ENCODE peak calls at places on chromosome 18, in nine cellular contexts. Q is transverse colon, A is stomach, G is Peyer's patch, T is ovary, O is body of pancreas, Y is IMR-90, H is GM12891, I is A549. M is an unnamed sample.

GRCh38 chr18:77131652-77132368 is 773 bp downstream of the MBP start:
- DNase-seq in G (peak), H (peak), Q (peak), O (peak), I (no peak), T (peak), Y (no peak), A (peak), M (no peak)

GRCh38 chr18:62637807-62638687 is 77.3 kb upstream of the PHLPP1 start:
- DNase-seq in I (peak), Q (peak), G (peak), T (no peak), Y (peak), O (peak), H (peak), A (peak), M (no peak)

GRCh38 chr18:57780318-57781127 is 22.6 kb downstream of the ATP8B1 start:
- DNase-seq in T (no peak), H (no peak), Y (peak), I (no peak), G (no peak), O (no peak), A (no peak), Q (no peak), M (no peak)

GRCh38 chr18:59760212-59760997 is 63.2 kb upstream of the CCBE1 start:
- DNase-seq in Q (no peak), T (no peak), Y (no peak), H (no peak), I (no peak), O (no peak), G (no peak), A (no peak), M (no peak)

GRCh38 chr18:28178720-28179119 is 1.8 kb upstream of the CDH2 start:
- DNase-seq in T (no peak), Q (no peak), I (no peak), O (no peak), Y (peak), H (no peak), A (no peak), G (no peak), M (no peak)

GRCh38 chr18:79568543-79569205 is 110.9 kb upstream of the CTDP1 start:
- DNase-seq in Y (no peak), Q (no peak), O (peak), T (no peak), H (no peak), G (no peak), A (peak), I (no peak), M (no peak)

GRCh38 chr18:1751249-1751648 is 820.1 kb downstream of the METTL4 start:
- DNase-seq in A (no peak), I (no peak), G (no peak), Q (no peak), O (no peak), Y (no peak), T (no peak), H (no peak), M (no peak)

GRCh38 chr18:13703899-13704298 is 22.5 kb downstream of the FAM210A start:
- DNase-seq in O (no peak), H (no peak), T (no peak), I (no peak), G (no peak), A (no peak), Q (no peak), Y (peak), M (no peak)

GRCh38 chr18:48673456-48674197 is 134.8 kb downstream of the CTIF start:
- DNase-seq in H (no peak), Y (peak), Q (no peak), A (no peak), O (no peak), G (peak), I (no peak), T (peak), M (no peak)

GRCh38 chr18:57433492-57434176 is 1.5 kb upstream of the ONECUT2 start:
- DNase-seq in I (no peak), Y (no peak), A (no peak), Q (no peak), O (no peak), H (no peak), G (no peak), T (no peak), M (no peak)

GRCh38 chr18:56831988-56832387 is 180.8 kb downstream of the WDR7 start:
- DNase-seq in A (no peak), T (no peak), Q (no peak), Y (peak), H (no peak), I (no peak), G (no peak), O (no peak), M (no peak)

GRCh38 chr18:9866627-9867453 is 18.9 kb upstream of the TXNDC2 start:
- DNase-seq in Y (no peak), O (no peak), A (no peak), T (no peak), G (no peak), I (no peak), H (no peak), Q (no peak), M (no peak)

GRCh38 chr18:49628993-49629795 is 67.3 kb downstream of the LIPG start:
- DNase-seq in A (peak), Y (no peak), Q (peak), T (peak), I (no peak), H (no peak), G (peak), O (peak), M (no peak)

GRCh38 chr18:78151948-78152725 is 827.5 kb upstream of the SALL3 start:
- DNase-seq in Q (no peak), A (no peak), Y (no peak), H (no peak), T (no peak), G (no peak), O (no peak), I (no peak), M (no peak)

GRCh38 chr18:73007195-73007934 is 139.6 kb upstream of the NETO1 start:
- DNase-seq in T (no peak), A (no peak), H (no peak), I (no peak), Q (no peak), Y (no peak), O (no peak), G (no peak), M (no peak)

GRCh38 chr18:52504589-52504988 is 164.6 kb downstream of the DCC start:
- DNase-seq in T (no peak), Q (no peak), G (no peak), H (no peak), O (no peak), I (no peak), A (no peak), Y (no peak), M (no peak)

GRCh38 chr18:65436430-65436829 is 314.4 kb upstream of the CDH7 start:
- DNase-seq in G (no peak), Y (no peak), T (no peak), O (no peak), A (no peak), Q (no peak), I (no peak), H (no peak), M (no peak)

GRCh38 chr18:79519751-79520472 is 124.2 kb downstream of the NFATC1 start:
- DNase-seq in T (no peak), O (no peak), Q (no peak), I (no peak), H (no peak), A (no peak), G (peak), Y (peak), M (no peak)

GRCh38 chr18:76443519-76444435 is 51.3 kb downstream of the ZNF516 start:
- DNase-seq in Y (no peak), O (no peak), I (no peak), H (no peak), G (no peak), A (no peak), Q (no peak), T (no peak), M (no peak)

GRCh38 chr18:79558196-79559120 is 121.1 kb upstream of the CTDP1 start:
- DNase-seq in G (no peak), H (no peak), A (no peak), Y (no peak), O (no peak), I (no peak), Q (no peak), T (no peak), M (no peak)

GRCh38 chr18:78727057-78727739 is 252.4 kb upstream of the SALL3 start:
- DNase-seq in O (no peak), Q (no peak), T (no peak), Y (no peak), H (no peak), I (no peak), A (peak), G (no peak), M (no peak)

GRCh38 chr18:12279781-12280531 is 25.8 kb downstream of the CIDEA start:
- DNase-seq in O (no peak), Y (no peak), T (no peak), Q (no peak), A (no peak), I (no peak), G (no peak), H (no peak), M (no peak)

GRCh38 chr18:12278153-12278764 is 24.1 kb downstream of the CIDEA start:
- DNase-seq in H (no peak), Q (no peak), A (no peak), O (no peak), T (no peak), G (no peak), I (no peak), Y (peak), M (no peak)

GRCh38 chr18:12276736-12277554 is 22.8 kb downstream of the CIDEA start:
- DNase-seq in Y (peak), H (no peak), T (no peak), O (no peak), Q (no peak), G (no peak), I (no peak), A (no peak), M (no peak)

GRCh38 chr18:12281861-12282260 is 26.2 kb upstream of the TUBB6 start:
- DNase-seq in Y (no peak), T (no peak), Q (no peak), O (no peak), I (no peak), H (no peak), A (no peak), G (no peak), M (no peak)

DNA sequence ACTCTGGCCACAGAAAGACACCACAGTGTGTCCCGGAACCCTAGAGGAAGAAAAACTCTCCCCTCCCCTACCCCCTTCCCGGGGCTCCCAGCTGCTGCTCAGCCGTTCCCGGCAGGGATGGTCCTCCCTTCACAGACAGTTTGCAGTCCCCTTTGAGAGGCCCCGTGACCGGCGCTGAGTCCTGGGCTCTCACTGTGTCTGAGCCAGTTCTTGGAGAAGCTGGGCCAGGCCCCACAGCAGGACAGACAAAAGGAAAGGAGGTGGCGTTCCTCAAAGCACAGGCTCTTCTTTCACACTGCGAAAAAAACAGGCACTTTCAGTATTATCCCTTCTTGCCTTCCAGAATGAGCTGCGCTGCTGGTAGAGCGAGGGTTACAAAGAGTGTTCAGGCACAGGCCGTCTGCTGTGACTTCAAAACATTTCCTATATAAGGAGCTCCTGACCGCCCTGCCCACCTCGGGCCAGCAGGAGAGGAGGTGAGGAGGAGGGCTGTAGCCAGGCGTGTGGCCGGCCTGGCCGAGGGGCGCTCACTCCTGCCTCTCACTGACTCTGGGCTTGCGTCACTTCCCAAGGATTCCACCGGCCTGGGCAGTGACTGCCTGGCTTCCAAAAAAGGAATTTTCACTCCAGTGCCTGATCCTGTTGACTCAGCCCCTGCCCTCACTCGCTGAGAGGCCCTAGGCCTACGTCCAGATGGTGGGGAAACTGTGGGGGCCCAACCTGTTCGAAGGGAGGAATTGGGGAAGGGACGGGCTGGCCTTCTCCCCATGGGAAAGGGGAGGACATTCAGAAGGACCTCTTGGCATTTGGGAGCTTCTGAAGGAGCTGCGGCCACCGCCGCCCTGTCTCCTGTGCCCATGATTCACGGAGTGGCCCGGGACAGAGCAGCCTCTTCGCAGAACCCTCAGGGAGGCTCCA is 24.9 kb downstream of the CIDEA start:
- DNase-seq in T (peak), Q (peak), G (no peak), A (peak), O (peak), Y (peak), I (no peak), H (no peak), M (peak)
- TF ChIP-seq POLR2A in T (peak), Q (peak), G (no peak), A (no peak), O (peak), Y (peak), I (no peak), H (no peak), M (peak)

GRCh38 chr18:54359233-54359632 is 1.5 kb downstream of the C18orf54 start:
- DNase-seq in Q (no peak), O (no peak), T (no peak), I (no peak), H (no peak), G (no peak), A (no peak), Y (peak), M (no peak)

GRCh38 chr18:54360406-54360805 is 2.7 kb downstream of the C18orf54 start:
- DNase-seq in O (no peak), Y (peak), Q (no peak), H (no peak), T (no peak), A (no peak), G (no peak), I (no peak), M (no peak)

GRCh38 chr18:54357082-54357659 is 487 bp downstream of the STARD6 start:
- DNase-seq in T (no peak), A (no peak), O (no peak), Q (no peak), H (no peak), Y (peak), G (no peak), I (no peak), M (no peak)

GRCh38 chr18:54357660-54358494 is at the start of the genes C18orf54 and STARD6:
- DNase-seq in I (peak), Y (peak), H (peak), T (peak), G (peak), O (peak), A (peak), Q (peak), M (peak)

GRCh38 chr18:54358495-54358793 is 738 bp downstream of the C18orf54 start:
- DNase-seq in Y (peak), O (no peak), G (no peak), A (no peak), I (peak), H (no peak), Q (no peak), T (peak), M (no peak)
- TF ChIP-seq POLR2A in Y (no peak), O (no peak), G (no peak), A (no peak), I (no peak), H (no peak), Q (no peak), T (no peak), M (no peak)

GRCh38 chr18:31041346-31042067 is 1.0 kb downstream of the DSC3 start:
- DNase-seq in T (no peak), Y (no peak), Q (peak), G (peak), H (peak), O (no peak), A (no peak), I (no peak), M (no peak)

GRCh38 chr18:31040982-31041345 is 1.6 kb downstream of the DSC3 start:
- DNase-seq in Q (no peak), I (no peak), H (no peak), Y (no peak), O (no peak), T (no peak), G (no peak), A (no peak), M (no peak)

GRCh38 chr18:31043709-31044108 is 1.2 kb upstream of the DSC3 start:
- DNase-seq in Q (no peak), I (no peak), T (no peak), H (no peak), G (no peak), O (no peak), A (no peak), Y (no peak), M (no peak)

GRCh38 chr18:31042068-31042390 is 513 bp downstream of the DSC3 start:
- DNase-seq in H (no peak), Y (no peak), G (no peak), A (no peak), O (no peak), T (no peak), I (no peak), Q (no peak), M (no peak)

GRCh38 chr18:31042391-31043181 is at the start of gene DSC3:
- DNase-seq in H (no peak), I (peak), A (no peak), Q (peak), G (peak), O (peak), Y (no peak), T (no peak), M (no peak)
- TF ChIP-seq POLR2A in H (no peak), I (no peak), A (no peak), Q (no peak), G (no peak), O (no peak), Y (no peak), T (no peak), M (no peak)

GRCh38 chr18:63969965-63970802 is at the start of gene SERPINB8:
- DNase-seq in H (peak), Q (peak), I (peak), Y (peak), T (peak), A (peak), O (peak), G (peak), M (peak)
- TF ChIP-seq POLR2A in H (peak), Q (peak), I (peak), Y (peak), T (peak), A (no peak), O (peak), G (peak), M (peak)

GRCh38 chr18:44679056-44679911 is 1.4 kb upstream of the SETBP1 start:
- DNase-seq in H (peak), Q (peak), O (peak), T (peak), Y (peak), I (peak), G (peak), A (peak), M (peak)
- TF ChIP-seq POLR2A in H (peak), Q (peak), O (peak), T (peak), Y (peak), I (peak), G (peak), A (no peak), M (no peak)

GRCh38 chr18:74514860-74515495 is 18.8 kb downstream of the CNDP2 start:
- DNase-seq in I (no peak), A (peak), Q (no peak), O (no peak), Y (no peak), H (no peak), G (no peak), T (no peak), M (no peak)

GRCh38 chr18:74512321-74513053 is 16.3 kb downstream of the CNDP2 start:
- DNase-seq in Y (no peak), I (no peak), A (peak), H (no peak), Q (no peak), T (no peak), O (no peak), G (no peak), M (no peak)

GRCh38 chr18:74511823-74512222 is 15.7 kb downstream of the CNDP2 start:
- DNase-seq in O (no peak), G (no peak), A (peak), T (no peak), Y (no peak), I (no peak), H (no peak), Q (no peak), M (no peak)

GRCh38 chr18:74513883-74514205 is 17.7 kb downstream of the CNDP2 start:
- DNase-seq in T (no peak), A (peak), G (no peak), O (no peak), Q (no peak), H (no peak), I (no peak), Y (no peak), M (no peak)

GRCh38 chr18:74513149-74513882 is 17.2 kb downstream of the CNDP2 start:
- DNase-seq in A (peak), O (no peak), I (no peak), T (no peak), Q (no peak), Y (no peak), G (no peak), H (no peak), M (no peak)
- TF ChIP-seq POLR2A in A (no peak), O (no peak), I (no peak), T (no peak), Q (no peak), Y (no peak), G (no peak), H (no peak), M (no peak)

M was measured in H54.